ENCODE peak calls at places on chromosomes 5 and 9, in ten cellular contexts. One of them, this sample, is unnamed.

GRCh38 chr5:111997308-111998159 is 240.5 kb upstream of the NREP start:
- DNase-seq in Peyer's patch: no peak
- DNase-seq in CD4-positive, alpha-beta T cell: no peak
- DNase-seq in left ventricle myocardium inferior: no peak
- DNase-seq in mucosa of descending colon: no peak
- DNase-seq in GM13977: no peak
- DNase-seq in ovary: no peak
- DNase-seq in astrocyte of the spinal cord: peak
- DNase-seq in uterus: peak
- DNase-seq in PC-3: peak
- DNase-seq in this sample: peak

GRCh38 chr9:72363226-72363625 is 1.8 kb downstream of the ZFAND5 start:
- DNase-seq in Peyer's patch: no peak
- DNase-seq in CD4-positive, alpha-beta T cell: no peak
- DNase-seq in left ventricle myocardium inferior: no peak
- DNase-seq in mucosa of descending colon: no peak
- DNase-seq in GM13977: no peak
- DNase-seq in ovary: no peak
- DNase-seq in astrocyte of the spinal cord: no peak
- DNase-seq in uterus: no peak
- DNase-seq in PC-3: no peak
- DNase-seq in this sample: no peak

GRCh38 chr9:38713426-38713825 is 6.5 kb downstream of the FAM240B start:
- DNase-seq in Peyer's patch: no peak
- DNase-seq in CD4-positive, alpha-beta T cell: no peak
- DNase-seq in left ventricle myocardium inferior: no peak
- DNase-seq in mucosa of descending colon: peak
- DNase-seq in GM13977: no peak
- DNase-seq in ovary: no peak
- DNase-seq in astrocyte of the spinal cord: peak
- DNase-seq in uterus: no peak
- DNase-seq in PC-3: peak
- DNase-seq in this sample: peak

GRCh38 chr9:84075004-84075403 is 94.4 kb downstream of the RMI1 start:
- DNase-seq in Peyer's patch: no peak
- DNase-seq in CD4-positive, alpha-beta T cell: no peak
- DNase-seq in left ventricle myocardium inferior: no peak
- DNase-seq in mucosa of descending colon: no peak
- DNase-seq in GM13977: no peak
- DNase-seq in ovary: no peak
- DNase-seq in astrocyte of the spinal cord: no peak
- DNase-seq in uterus: no peak
- DNase-seq in PC-3: no peak
- DNase-seq in this sample: no peak

GRCh38 chr9:118059520-118060278 is 355.5 kb downstream of the TLR4 start:
- DNase-seq in Peyer's patch: peak
- DNase-seq in CD4-positive, alpha-beta T cell: no peak
- DNase-seq in left ventricle myocardium inferior: no peak
- DNase-seq in mucosa of descending colon: peak
- DNase-seq in GM13977: no peak
- DNase-seq in ovary: no peak
- DNase-seq in astrocyte of the spinal cord: peak
- DNase-seq in uterus: no peak
- DNase-seq in PC-3: peak
- DNase-seq in this sample: no peak

GRCh38 chr9:34363619-34364351 is 12.9 kb downstream of the MYORG start:
- DNase-seq in Peyer's patch: peak
- DNase-seq in CD4-positive, alpha-beta T cell: no peak
- DNase-seq in left ventricle myocardium inferior: peak
- DNase-seq in mucosa of descending colon: no peak
- DNase-seq in GM13977: no peak
- DNase-seq in ovary: no peak
- DNase-seq in astrocyte of the spinal cord: peak
- DNase-seq in uterus: no peak
- DNase-seq in PC-3: no peak
- DNase-seq in this sample: no peak

GRCh38 chr5:153445875-153446567 is 44.4 kb upstream of the GRIA1 start:
- DNase-seq in Peyer's patch: no peak
- DNase-seq in CD4-positive, alpha-beta T cell: no peak
- DNase-seq in left ventricle myocardium inferior: no peak
- DNase-seq in mucosa of descending colon: no peak
- DNase-seq in GM13977: no peak
- DNase-seq in ovary: no peak
- DNase-seq in astrocyte of the spinal cord: no peak
- DNase-seq in uterus: peak
- DNase-seq in PC-3: peak
- DNase-seq in this sample: no peak

GRCh38 chr9:131423171-131423581 is 29.3 kb downstream of the PRRC2B start:
- DNase-seq in Peyer's patch: peak
- DNase-seq in CD4-positive, alpha-beta T cell: no peak
- DNase-seq in left ventricle myocardium inferior: peak
- DNase-seq in mucosa of descending colon: peak
- DNase-seq in GM13977: no peak
- DNase-seq in ovary: peak
- DNase-seq in astrocyte of the spinal cord: peak
- DNase-seq in uterus: peak
- DNase-seq in PC-3: peak
- DNase-seq in this sample: peak

DNA sequence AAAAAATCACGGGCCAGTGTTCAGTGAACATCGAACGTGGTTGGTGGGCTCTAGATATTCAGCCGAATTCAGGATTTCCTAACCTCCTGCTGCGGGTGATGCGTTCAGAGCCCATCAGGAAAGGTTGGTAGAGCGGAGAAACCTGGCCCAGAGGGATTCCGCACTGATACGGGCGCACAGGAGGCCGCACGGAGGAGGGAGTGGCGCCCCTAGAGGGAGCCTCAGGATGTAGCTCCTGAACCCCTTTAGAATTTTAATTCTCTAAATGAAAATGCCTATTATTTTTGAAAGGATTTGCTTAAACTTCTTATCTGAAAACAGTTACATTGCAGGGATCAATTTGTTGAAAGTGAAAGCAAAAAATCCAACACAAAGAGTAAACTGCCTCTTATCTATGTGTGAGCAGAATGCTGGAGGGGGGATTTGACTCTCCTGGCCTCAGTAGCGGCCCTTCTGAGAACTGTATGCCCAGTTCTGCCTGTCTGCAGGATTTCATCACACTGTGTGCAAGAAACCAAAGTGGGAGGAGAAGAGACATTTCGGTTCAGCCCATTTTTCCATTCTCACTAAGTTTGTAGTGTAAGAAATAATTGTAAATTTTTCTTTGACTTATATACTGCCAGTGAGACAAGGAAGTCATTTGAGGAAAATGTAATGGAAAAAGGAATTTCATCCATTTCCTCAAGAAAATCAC is 75.9 kb downstream of the TENT4A start:
- DNase-seq in Peyer's patch: no peak
- DNase-seq in CD4-positive, alpha-beta T cell: no peak
- DNase-seq in left ventricle myocardium inferior: no peak
- DNase-seq in mucosa of descending colon: no peak
- DNase-seq in GM13977: no peak
- DNase-seq in ovary: no peak
- DNase-seq in astrocyte of the spinal cord: no peak
- DNase-seq in uterus: no peak
- DNase-seq in PC-3: no peak
- DNase-seq in this sample: no peak
- TF ChIP-seq CTCF in Peyer's patch: no peak
- TF ChIP-seq CTCF in CD4-positive, alpha-beta T cell: no peak
- TF ChIP-seq CTCF in left ventricle myocardium inferior: no peak
- TF ChIP-seq CTCF in mucosa of descending colon: no peak
- TF ChIP-seq CTCF in GM13977: no peak
- TF ChIP-seq CTCF in ovary: no peak
- TF ChIP-seq CTCF in astrocyte of the spinal cord: no peak
- TF ChIP-seq CTCF in uterus: no peak
- TF ChIP-seq CTCF in PC-3: no peak
- TF ChIP-seq CTCF in this sample: no peak

GRCh38 chr5:142872795-142873194 is 102.6 kb downstream of the ARHGAP26 start:
- DNase-seq in Peyer's patch: peak
- DNase-seq in CD4-positive, alpha-beta T cell: no peak
- DNase-seq in left ventricle myocardium inferior: no peak
- DNase-seq in mucosa of descending colon: peak
- DNase-seq in GM13977: no peak
- DNase-seq in ovary: no peak
- DNase-seq in astrocyte of the spinal cord: peak
- DNase-seq in uterus: no peak
- DNase-seq in PC-3: peak
- DNase-seq in this sample: no peak

GRCh38 chr5:142872217-142872616 is 102.0 kb downstream of the ARHGAP26 start:
- DNase-seq in Peyer's patch: no peak
- DNase-seq in CD4-positive, alpha-beta T cell: no peak
- DNase-seq in left ventricle myocardium inferior: no peak
- DNase-seq in mucosa of descending colon: no peak
- DNase-seq in GM13977: no peak
- DNase-seq in ovary: no peak
- DNase-seq in astrocyte of the spinal cord: no peak
- DNase-seq in uterus: no peak
- DNase-seq in PC-3: no peak
- DNase-seq in this sample: no peak

GRCh38 chr5:142871880-142872200 is 101.7 kb downstream of the ARHGAP26 start:
- DNase-seq in Peyer's patch: no peak
- DNase-seq in CD4-positive, alpha-beta T cell: no peak
- DNase-seq in left ventricle myocardium inferior: peak
- DNase-seq in mucosa of descending colon: no peak
- DNase-seq in GM13977: no peak
- DNase-seq in ovary: no peak
- DNase-seq in astrocyte of the spinal cord: no peak
- DNase-seq in uterus: peak
- DNase-seq in PC-3: no peak
- DNase-seq in this sample: no peak

GRCh38 chr5:142874537-142874936 is 104.4 kb downstream of the ARHGAP26 start:
- DNase-seq in Peyer's patch: peak
- DNase-seq in CD4-positive, alpha-beta T cell: no peak
- DNase-seq in left ventricle myocardium inferior: peak
- DNase-seq in mucosa of descending colon: peak
- DNase-seq in GM13977: no peak
- DNase-seq in ovary: peak
- DNase-seq in astrocyte of the spinal cord: peak
- DNase-seq in uterus: peak
- DNase-seq in PC-3: peak
- DNase-seq in this sample: no peak

DNA sequence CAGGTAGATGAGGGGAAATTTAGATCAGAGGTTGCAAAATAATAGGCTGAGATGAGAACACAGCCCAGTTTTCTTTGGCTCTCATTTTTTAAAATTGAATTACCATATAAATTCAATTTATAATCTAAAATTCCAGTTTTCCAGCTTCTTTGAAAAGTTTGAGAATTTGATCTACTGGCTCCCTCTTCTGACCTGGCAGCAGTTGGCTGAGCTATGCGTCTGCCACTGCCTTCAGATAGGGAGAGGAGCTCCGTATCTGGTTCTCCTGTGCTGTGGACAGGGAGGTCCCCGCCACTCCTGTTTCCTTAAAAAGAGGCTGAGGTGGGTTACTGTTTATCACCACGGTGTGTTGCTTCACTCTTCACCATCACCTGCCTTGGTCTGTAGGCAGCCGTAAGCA is 103.7 kb downstream of the ARHGAP26 start:
- DNase-seq in Peyer's patch: no peak
- DNase-seq in CD4-positive, alpha-beta T cell: no peak
- DNase-seq in left ventricle myocardium inferior: no peak
- DNase-seq in mucosa of descending colon: no peak
- DNase-seq in GM13977: no peak
- DNase-seq in ovary: no peak
- DNase-seq in astrocyte of the spinal cord: no peak
- DNase-seq in uterus: no peak
- DNase-seq in PC-3: no peak
- DNase-seq in this sample: no peak
- TF ChIP-seq CTCF in Peyer's patch: no peak
- TF ChIP-seq CTCF in CD4-positive, alpha-beta T cell: no peak
- TF ChIP-seq CTCF in left ventricle myocardium inferior: peak
- TF ChIP-seq CTCF in mucosa of descending colon: no peak
- TF ChIP-seq CTCF in GM13977: no peak
- TF ChIP-seq CTCF in ovary: no peak
- TF ChIP-seq CTCF in astrocyte of the spinal cord: peak
- TF ChIP-seq CTCF in uterus: no peak
- TF ChIP-seq CTCF in PC-3: no peak
- TF ChIP-seq CTCF in this sample: peak

GRCh38 chr5:127572930-127573329 is 55.5 kb downstream of the PRRC1 start:
- DNase-seq in Peyer's patch: no peak
- DNase-seq in CD4-positive, alpha-beta T cell: no peak
- DNase-seq in left ventricle myocardium inferior: no peak
- DNase-seq in mucosa of descending colon: no peak
- DNase-seq in GM13977: no peak
- DNase-seq in ovary: no peak
- DNase-seq in astrocyte of the spinal cord: no peak
- DNase-seq in uterus: no peak
- DNase-seq in PC-3: peak
- DNase-seq in this sample: no peak
- TF ChIP-seq CTCF in Peyer's patch: peak
- TF ChIP-seq CTCF in CD4-positive, alpha-beta T cell: no peak
- TF ChIP-seq CTCF in left ventricle myocardium inferior: peak
- TF ChIP-seq CTCF in mucosa of descending colon: no peak
- TF ChIP-seq CTCF in GM13977: peak
- TF ChIP-seq CTCF in ovary: no peak
- TF ChIP-seq CTCF in astrocyte of the spinal cord: peak
- TF ChIP-seq CTCF in uterus: no peak
- TF ChIP-seq CTCF in PC-3: peak
- TF ChIP-seq CTCF in this sample: no peak

GRCh38 chr5:156327306-156327705 is 342 bp downstream of the SGCD start:
- DNase-seq in Peyer's patch: no peak
- DNase-seq in CD4-positive, alpha-beta T cell: no peak
- DNase-seq in left ventricle myocardium inferior: no peak
- DNase-seq in mucosa of descending colon: no peak
- DNase-seq in GM13977: no peak
- DNase-seq in ovary: no peak
- DNase-seq in astrocyte of the spinal cord: no peak
- DNase-seq in uterus: no peak
- DNase-seq in PC-3: no peak
- DNase-seq in this sample: no peak

GRCh38 chr5:156325671-156326070 is 1.3 kb upstream of the SGCD start:
- DNase-seq in Peyer's patch: no peak
- DNase-seq in CD4-positive, alpha-beta T cell: no peak
- DNase-seq in left ventricle myocardium inferior: no peak
- DNase-seq in mucosa of descending colon: no peak
- DNase-seq in GM13977: no peak
- DNase-seq in ovary: no peak
- DNase-seq in astrocyte of the spinal cord: no peak
- DNase-seq in uterus: no peak
- DNase-seq in PC-3: no peak
- DNase-seq in this sample: no peak

GRCh38 chr5:156328766-156329165 is 1.8 kb downstream of the SGCD start:
- DNase-seq in Peyer's patch: no peak
- DNase-seq in CD4-positive, alpha-beta T cell: no peak
- DNase-seq in left ventricle myocardium inferior: no peak
- DNase-seq in mucosa of descending colon: no peak
- DNase-seq in GM13977: no peak
- DNase-seq in ovary: no peak
- DNase-seq in astrocyte of the spinal cord: no peak
- DNase-seq in uterus: no peak
- DNase-seq in PC-3: no peak
- DNase-seq in this sample: no peak

GRCh38 chr5:156328176-156328575 is 1.2 kb downstream of the SGCD start:
- DNase-seq in Peyer's patch: no peak
- DNase-seq in CD4-positive, alpha-beta T cell: no peak
- DNase-seq in left ventricle myocardium inferior: no peak
- DNase-seq in mucosa of descending colon: no peak
- DNase-seq in GM13977: no peak
- DNase-seq in ovary: no peak
- DNase-seq in astrocyte of the spinal cord: no peak
- DNase-seq in uterus: no peak
- DNase-seq in PC-3: no peak
- DNase-seq in this sample: no peak

DNA sequence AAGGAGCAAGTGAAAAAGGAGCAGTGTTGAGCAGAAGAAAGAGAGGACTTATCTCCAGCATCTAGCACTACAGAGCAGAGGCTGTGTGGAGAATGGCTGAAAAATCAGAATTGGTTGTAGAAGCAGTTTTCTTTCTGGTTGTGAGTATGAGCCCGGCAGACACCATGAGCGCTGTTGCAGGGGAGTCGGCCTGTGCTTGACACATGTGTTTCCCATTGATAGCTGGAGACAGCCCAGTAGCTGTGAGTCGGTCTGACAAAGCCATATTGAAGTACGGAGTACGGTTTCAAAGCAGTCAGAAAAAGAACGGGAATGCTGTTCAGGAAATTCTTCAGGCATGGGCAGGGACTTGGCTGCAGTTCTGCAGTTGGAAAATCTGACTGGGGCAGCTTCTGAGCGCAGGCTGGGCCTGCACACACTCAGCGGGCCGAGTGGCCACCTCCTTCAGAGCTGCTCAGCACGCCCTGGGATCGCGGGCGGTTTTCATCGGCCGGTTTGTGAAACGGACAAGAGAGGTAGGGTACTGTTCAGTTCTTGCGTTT is at the start of gene SGCD:
- DNase-seq in Peyer's patch: peak
- DNase-seq in CD4-positive, alpha-beta T cell: no peak
- DNase-seq in left ventricle myocardium inferior: peak
- DNase-seq in mucosa of descending colon: peak
- DNase-seq in GM13977: no peak
- DNase-seq in ovary: peak
- DNase-seq in astrocyte of the spinal cord: peak
- DNase-seq in uterus: peak
- DNase-seq in PC-3: no peak
- DNase-seq in this sample: peak
- TF ChIP-seq CTCF in Peyer's patch: no peak
- TF ChIP-seq CTCF in CD4-positive, alpha-beta T cell: no peak
- TF ChIP-seq CTCF in left ventricle myocardium inferior: peak
- TF ChIP-seq CTCF in mucosa of descending colon: no peak
- TF ChIP-seq CTCF in GM13977: no peak
- TF ChIP-seq CTCF in ovary: no peak
- TF ChIP-seq CTCF in astrocyte of the spinal cord: peak
- TF ChIP-seq CTCF in uterus: no peak
- TF ChIP-seq CTCF in PC-3: no peak
- TF ChIP-seq CTCF in this sample: peak